ENCODE peak calls at places on chromosomes 13 and 19, in nine cellular contexts. R is IMR-90; P is GM20000; B is sigmoid colon; E is stimulated activated CD4-positive, alpha-beta T cell treated with anti-CD3 and anti-CD28 coated beads, Interleukin-15, amount 100 ng/mL, for 24 hours; C is stimulated activated naive B cell treated with anti-CD40 and anti-IgM and Interleukin-4, amounts not matched to agents 10 μg/mL and 1 μg/mL and 100 μg/mL, for 72 hours; H is AG08395; N is head of caudate nucleus; U is GM10248. M is an unnamed sample.

GRCh38 chr13:109366521-109366920 is 419.9 kb downstream of the IRS2 start:
- DNase-seq in B (no peak), P (no peak), H (no peak), N (no peak), E (no peak), R (peak; percentile 22), U (no peak), C (no peak), M (no peak)

GRCh38 chr19:2372076-2372612 is 12.1 kb downstream of the TMPRSS9 start:
- DNase-seq in U (no peak), C (no peak), N (no peak), H (no peak), R (no peak), E (no peak), B (no peak), P (no peak), M (no peak)

GRCh38 chr19:35130761-35131720 is 3.8 kb downstream of the LGI4 start:
- DNase-seq in B (no peak), N (no peak), U (no peak), R (no peak), P (no peak), H (no peak), C (no peak), E (no peak), M (no peak)

GRCh38 chr19:45113628-45114027 is 20.6 kb downstream of the PPP1R37 start:
- DNase-seq in R (no peak), H (no peak), U (no peak), B (no peak), N (no peak), E (no peak), P (no peak), C (no peak), M (no peak)

GRCh38 chr13:57624565-57625435 is 6.7 kb upstream of the PCDH17 start:
- DNase-seq in B (no peak), P (peak; percentile 34), R (peak; percentile 41), E (peak; percentile 20), H (peak; percentile 52), U (peak; percentile 31), C (no peak), N (no peak), M (no peak)

GRCh38 chr13:109336730-109337129 is 449.7 kb downstream of the IRS2 start:
- DNase-seq in C (no peak), E (no peak), P (no peak), R (peak; percentile 85), B (no peak), H (peak; percentile 44), U (no peak), N (no peak), M (no peak)

GRCh38 chr19:45607071-45608029 is 5.3 kb upstream of the GPR4 start:
- DNase-seq in B (peak; percentile 87), E (peak; percentile 63), N (peak; percentile 51), P (no peak), H (peak; percentile 81), C (no peak), R (peak; percentile 59), U (peak; percentile 61), M (no peak)

GRCh38 chr19:35513975-35514809 is 743 bp upstream of the DMKN start:
- DNase-seq in H (no peak), B (no peak), E (no peak), N (no peak), P (no peak), C (no peak), U (no peak), R (no peak), M (no peak)

GRCh38 chr13:63567031-63567430 is 2151.4 kb upstream of the PCDH20 start:
- DNase-seq in H (no peak), R (no peak), N (no peak), E (no peak), U (no peak), B (no peak), P (no peak), C (no peak), M (no peak)

GRCh38 chr13:72737033-72737432 is 9.3 kb downstream of the BORA start:
- DNase-seq in N (no peak), C (no peak), U (no peak), E (no peak), R (no peak), H (no peak), B (no peak), P (no peak), M (no peak)

GRCh38 chr13:99018418-99019180 is 40.7 kb upstream of the DOCK9 start:
- DNase-seq in U (no peak), E (no peak), N (no peak), R (peak; percentile 68), C (no peak), B (no peak), H (peak; percentile 36), P (no peak), M (no peak)

GRCh38 chr19:782195-783043 is 14.8 kb upstream of the PTBP1 start:
- DNase-seq in E (no peak), C (no peak), P (no peak), H (peak; percentile 75), B (no peak), R (peak; percentile 33), N (no peak), U (no peak), M (no peak)

GRCh38 chr19:991932-992669 is 8.0 kb downstream of the WDR18 start:
- DNase-seq in C (no peak), R (no peak), E (no peak), U (no peak), N (no peak), H (no peak), B (no peak), P (no peak), M (no peak)

GRCh38 chr13:99505814-99506269 is 4.6 kb downstream of the TM9SF2 start:
- DNase-seq in U (no peak), P (no peak), N (no peak), R (peak; percentile 63), E (no peak), C (no peak), H (peak; percentile 41), B (no peak), M (no peak)

GRCh38 chr19:19110410-19111137 is 27.7 kb downstream of the TMEM161A start:
- DNase-seq in C (no peak), H (no peak), U (peak; percentile 49), B (no peak), N (peak; percentile 63), P (peak; percentile 63), R (no peak), E (peak; percentile 45), M (no peak)

GRCh38 chr13:82011355-82011754 is 1670.4 kb upstream of the SPRY2 start:
- DNase-seq in P (no peak), R (no peak), H (no peak), B (no peak), N (no peak), U (no peak), C (no peak), E (no peak), M (no peak)

GRCh38 chr19:39251081-39251480 is 2.4 kb upstream of the IFNL4 start:
- DNase-seq in H (no peak), P (no peak), N (no peak), C (no peak), B (no peak), R (no peak), U (no peak), E (no peak), M (no peak)

GRCh38 chr13:79307866-79308298 is 98.2 kb downstream of the RBM26 start:
- DNase-seq in N (no peak), R (peak; percentile 61), U (no peak), C (no peak), P (no peak), H (no peak), B (no peak), E (no peak), M (no peak)

GRCh38 chr13:24688901-24689300 is 8.7 kb downstream of the ATP12A start:
- DNase-seq in R (no peak), C (no peak), U (no peak), P (no peak), E (no peak), B (no peak), H (no peak), N (no peak), M (no peak)

GRCh38 chr13:41054212-41054877 is 7.0 kb upstream of the WBP4 start:
- DNase-seq in B (no peak), N (no peak), E (peak; percentile 43), R (peak; percentile 64), C (no peak), H (peak; percentile 29), U (peak; percentile 27), P (peak; percentile 46), M (no peak)

GRCh38 chr13:90105881-90106496 is 1241.5 kb upstream of the MIR17HG start:
- DNase-seq in P (no peak), U (no peak), H (peak; percentile 62), E (no peak), R (no peak), B (no peak), C (no peak), N (no peak), M (no peak)

GRCh38 chr13:73462241-73462640 is 403.4 kb downstream of the KLF5 start:
- DNase-seq in C (no peak), H (no peak), R (peak; percentile 6), P (no peak), N (no peak), E (no peak), U (no peak), B (no peak), M (no peak)

GRCh38 chr13:50276550-50276949 is 261.3 kb downstream of the KCNRG start:
- DNase-seq in E (no peak), H (no peak), P (no peak), B (no peak), N (no peak), C (no peak), R (no peak), U (no peak), M (no peak)

GRCh38 chr13:24050292-24050711 is 110.2 kb upstream of the SPATA13 start:
- DNase-seq in C (no peak), E (no peak), N (peak; percentile 60), U (no peak), R (peak; percentile 86), P (no peak), H (peak; percentile 56), B (peak; percentile 78), M (no peak)

M was measured in NCI-H1048.